ENCODE peak calls at places on chromosomes 7 and 10, in seven cellular contexts. I is stimulated activated naive B cell treated with anti-CD40 and anti-IgM and Interleukin-4, amounts not matched to agents 10 μg/mL and 1 μg/mL and 100 μg/mL, for 72 hours; A is A549; G is naive thymus-derived CD4-positive, alpha-beta T cell; V is GM12878; K is lower lobe of right lung; J is left cardiac atrium. D is an unnamed sample.

GRCh38 chr10:48589266-48589665 is 15.6 kb downstream of the ARHGAP22 start:
- ATAC-seq in K (no peak), A (no peak), I (no peak), J (peak; percentile 58), V (no peak), G (no peak), D (no peak)

GRCh38 chr7:150389532-150389816 is 10.3 kb downstream of the ZNF775 start:
- ATAC-seq in I (peak; percentile 87), J (no peak), K (no peak), G (no peak), A (no peak), V (no peak), D (peak; percentile 73)

GRCh38 chr10:26855186-26855585 is 5.6 kb downstream of the ABI1 start:
- ATAC-seq in V (no peak), K (no peak), A (no peak), I (no peak), G (no peak), J (no peak), D (no peak)

GRCh38 chr7:156765901-156766656 is 125.5 kb downstream of the RNF32 start:
- ATAC-seq in K (no peak), I (no peak), J (no peak), V (no peak), A (no peak), G (no peak), D (no peak)

GRCh38 chr10:88915781-88916180 is 35.7 kb downstream of the STAMBPL1 start:
- ATAC-seq in A (no peak), I (no peak), K (no peak), J (no peak), V (no peak), G (no peak), D (no peak)

GRCh38 chr10:4399571-4399970 is 426.4 kb upstream of the AKR1E2 start:
- ATAC-seq in I (no peak), V (no peak), G (no peak), K (no peak), A (no peak), J (no peak), D (no peak)

GRCh38 chr10:8923096-8923495 is 868.6 kb downstream of the GATA3 start:
- ATAC-seq in I (no peak), V (no peak), A (no peak), G (no peak), K (no peak), J (no peak), D (no peak)

GRCh38 chr7:108413782-108414492 is 42.3 kb downstream of the NRCAM start:
- ATAC-seq in K (no peak), A (peak; percentile 70), V (peak; percentile 15), J (no peak), G (peak; percentile 37), I (no peak), D (no peak)

GRCh38 chr7:138608292-138608691 is 92.9 kb downstream of the SVOPL start:
- ATAC-seq in A (no peak), K (no peak), V (peak; percentile 78), G (no peak), I (peak; percentile 67), J (no peak), D (peak; percentile 27)

D was measured in stimulated activated memory B cell treated with anti-CD40 and anti-IgM and Interleukin-4, amounts not matched to agents 10 μg/mL and 1 μg/mL and 100 μg/mL, for 72 hours.